ENCODE peak calls at places on chromosomes 6 and 20, in six cellular contexts. One of them, this sample, is unnamed.

GRCh38 chr6:41155132-41155805 is 1.1 kb upstream of the TREML1 start:
- DNase-seq in DMS153: no peak
- DNase-seq in choroid plexus epithelial cell: peak; percentile 67
- DNase-seq in GM12891: no peak
- DNase-seq in CD8-positive, alpha-beta T cell: no peak
- DNase-seq in fibroblast of pulmonary artery: no peak
- DNase-seq in this sample: peak; percentile 7

GRCh38 chr6:56199956-56200355 is 47.4 kb downstream of the COL21A1 start:
- DNase-seq in DMS153: no peak
- DNase-seq in choroid plexus epithelial cell: peak; percentile 24
- DNase-seq in GM12891: no peak
- DNase-seq in CD8-positive, alpha-beta T cell: no peak
- DNase-seq in fibroblast of pulmonary artery: peak; percentile 25
- DNase-seq in this sample: no peak

GRCh38 chr6:129434091-129434490 is 275.9 kb downstream of the ARHGAP18 start:
- DNase-seq in DMS153: no peak
- DNase-seq in choroid plexus epithelial cell: no peak
- DNase-seq in GM12891: no peak
- DNase-seq in CD8-positive, alpha-beta T cell: no peak
- DNase-seq in fibroblast of pulmonary artery: no peak
- DNase-seq in this sample: no peak

GRCh38 chr20:31236953-31237352 is 20.5 kb upstream of the DEFB115 start:
- DNase-seq in DMS153: no peak
- DNase-seq in choroid plexus epithelial cell: no peak
- DNase-seq in GM12891: no peak
- DNase-seq in CD8-positive, alpha-beta T cell: no peak
- DNase-seq in fibroblast of pulmonary artery: no peak
- DNase-seq in this sample: no peak

GRCh38 chr20:20083796-20084195 is 31.5 kb downstream of the CFAP61 start:
- DNase-seq in DMS153: peak; percentile 53
- DNase-seq in choroid plexus epithelial cell: peak; percentile 46
- DNase-seq in GM12891: no peak
- DNase-seq in CD8-positive, alpha-beta T cell: no peak
- DNase-seq in fibroblast of pulmonary artery: peak; percentile 51
- DNase-seq in this sample: peak; percentile 58

GRCh38 chr20:46607191-46607848 is 43.9 kb downstream of the SLC13A3 start:
- DNase-seq in DMS153: no peak
- DNase-seq in choroid plexus epithelial cell: no peak
- DNase-seq in GM12891: no peak
- DNase-seq in CD8-positive, alpha-beta T cell: no peak
- DNase-seq in fibroblast of pulmonary artery: no peak
- DNase-seq in this sample: no peak

GRCh38 chr6:79269877-79270276 is 35.4 kb upstream of the HMGN3 start:
- DNase-seq in DMS153: peak; percentile 20
- DNase-seq in choroid plexus epithelial cell: peak; percentile 99
- DNase-seq in GM12891: no peak
- DNase-seq in CD8-positive, alpha-beta T cell: no peak
- DNase-seq in fibroblast of pulmonary artery: peak; percentile 79
- DNase-seq in this sample: peak; percentile 71

GRCh38 chr6:139970591-139970991 is 596.1 kb upstream of the CITED2 start:
- DNase-seq in DMS153: no peak
- DNase-seq in choroid plexus epithelial cell: peak; percentile 73
- DNase-seq in GM12891: no peak
- DNase-seq in CD8-positive, alpha-beta T cell: no peak
- DNase-seq in fibroblast of pulmonary artery: peak; percentile 61
- DNase-seq in this sample: peak; percentile 50

GRCh38 chr20:35237486-35237885 is 11.0 kb downstream of the MMP24 start:
- DNase-seq in DMS153: no peak
- DNase-seq in choroid plexus epithelial cell: no peak
- DNase-seq in GM12891: no peak
- DNase-seq in CD8-positive, alpha-beta T cell: no peak
- DNase-seq in fibroblast of pulmonary artery: no peak
- DNase-seq in this sample: no peak

GRCh38 chr20:56929606-56930005 is 300.5 kb downstream of the TFAP2C start:
- DNase-seq in DMS153: no peak
- DNase-seq in choroid plexus epithelial cell: no peak
- DNase-seq in GM12891: no peak
- DNase-seq in CD8-positive, alpha-beta T cell: no peak
- DNase-seq in fibroblast of pulmonary artery: no peak
- DNase-seq in this sample: no peak

GRCh38 chr6:71721642-71722041 is 164.7 kb upstream of the RIMS1 start:
- DNase-seq in DMS153: no peak
- DNase-seq in choroid plexus epithelial cell: no peak
- DNase-seq in GM12891: no peak
- DNase-seq in CD8-positive, alpha-beta T cell: no peak
- DNase-seq in fibroblast of pulmonary artery: peak; percentile 30
- DNase-seq in this sample: peak; percentile 3

GRCh38 chr6:125888989-125889656 is 67.4 kb upstream of the HINT3 start:
- DNase-seq in DMS153: no peak
- DNase-seq in choroid plexus epithelial cell: peak; percentile 69
- DNase-seq in GM12891: no peak
- DNase-seq in CD8-positive, alpha-beta T cell: peak; percentile 15
- DNase-seq in fibroblast of pulmonary artery: peak; percentile 60
- DNase-seq in this sample: peak; percentile 46

GRCh38 chr20:860891-861290 is 27.4 kb downstream of the FAM110A start:
- DNase-seq in DMS153: no peak
- DNase-seq in choroid plexus epithelial cell: no peak
- DNase-seq in GM12891: no peak
- DNase-seq in CD8-positive, alpha-beta T cell: no peak
- DNase-seq in fibroblast of pulmonary artery: no peak
- DNase-seq in this sample: no peak

GRCh38 chr6:167768471-167769215 is 58.1 kb upstream of the AFDN start:
- DNase-seq in DMS153: no peak
- DNase-seq in choroid plexus epithelial cell: no peak
- DNase-seq in GM12891: no peak
- DNase-seq in CD8-positive, alpha-beta T cell: no peak
- DNase-seq in fibroblast of pulmonary artery: no peak
- DNase-seq in this sample: no peak

GRCh38 chr20:33832113-33832853 is 21.1 kb downstream of the CHMP4B start:
- DNase-seq in DMS153: no peak
- DNase-seq in choroid plexus epithelial cell: peak; percentile 40
- DNase-seq in GM12891: no peak
- DNase-seq in CD8-positive, alpha-beta T cell: no peak
- DNase-seq in fibroblast of pulmonary artery: peak; percentile 78
- DNase-seq in this sample: no peak